ENCODE peak calls at places on chromosomes 11 and 22, in eight cellular contexts. N is germinal center; A is stimulated activated CD4-positive, alpha-beta T cell treated with anti-CD3 and anti-CD28 coated beads, Interleukin-1b, Interleukin-23, amount 100 ng/mL, for 48 hours; K is ELR; O is iPS-NIHi11; S is SK-N-DZ; D is stimulated activated CD8-positive, alpha-beta memory T cell treated with anti-CD3 and anti-CD28 coated beads, Interleukin-2, amount 100 ng/mL, for 1 hour; I is activated CD4-positive, alpha-beta T cell treated with anti-CD3 and anti-CD28 coated beads, Interleukin-2, amount 50 U/mL, for 1 hour. Q is an unnamed sample.

GRCh38 chr11:47106839-47107520 is 69.7 kb downstream of the ARFGAP2 start:
- DNase-seq in N (no peak), A (no peak), K (no peak), O (no peak), S (no peak), D (no peak), I (no peak), Q (no peak)

GRCh38 chr11:22192642-22193347 is at the start of gene ANO5:
- DNase-seq in N (peak; percentile 2), A (no peak), K (no peak), O (peak; percentile 79), S (peak; percentile 82), D (no peak), I (no peak), Q (no peak)

GRCh38 chr11:118607401-118608267 is at the start of gene PHLDB1:
- DNase-seq in N (peak; percentile 49), A (peak; percentile 32), K (peak; percentile 79), O (peak; percentile 57), S (peak; percentile 29), D (no peak), I (peak; percentile 47), Q (peak; percentile 52)

GRCh38 chr11:72736452-72737069 is 15.6 kb downstream of the ARAP1 start:
- DNase-seq in N (peak; percentile 45), A (peak; percentile 73), K (peak; percentile 91), O (no peak), S (no peak), D (peak; percentile 43), I (peak; percentile 52), Q (peak; percentile 53)

GRCh38 chr11:83156150-83156995 is 558 bp upstream of the PCF11 start:
- DNase-seq in N (peak; percentile 98), A (peak; percentile 99), K (peak; percentile 100), O (peak; percentile 100), S (peak; percentile 100), D (peak; percentile 98), I (peak; percentile 97), Q (peak; percentile 97)

GRCh38 chr11:5753943-5754342 is at the start of gene OR52N4:
- DNase-seq in N (no peak), A (no peak), K (no peak), O (no peak), S (no peak), D (no peak), I (no peak), Q (no peak)

GRCh38 chr11:73228268-73229134 is 10.4 kb downstream of the P2RY2 start:
- DNase-seq in N (no peak), A (no peak), K (no peak), O (no peak), S (no peak), D (no peak), I (no peak), Q (no peak)

GRCh38 chr11:108122166-108122628 is 830 bp downstream of the ACAT1 start:
- DNase-seq in N (no peak), A (no peak), K (peak; percentile 41), O (no peak), S (no peak), D (no peak), I (no peak), Q (no peak)

GRCh38 chr11:111730871-111731591 is 35.2 kb downstream of the PPP2R1B start:
- DNase-seq in N (no peak), A (no peak), K (no peak), O (no peak), S (no peak), D (no peak), I (no peak), Q (no peak)

GRCh38 chr11:80462211-80462610 is 1021.4 kb upstream of the TENM4 start:
- DNase-seq in N (no peak), A (no peak), K (peak; percentile 3), O (no peak), S (no peak), D (no peak), I (no peak), Q (no peak)

GRCh38 chr22:48717883-48718817 is 1109.5 kb downstream of the BRD1 start:
- DNase-seq in N (no peak), A (no peak), K (no peak), O (no peak), S (no peak), D (no peak), I (no peak), Q (no peak)

GRCh38 chr11:59551651-59552521 is 40.5 kb downstream of the OR4D9 start:
- DNase-seq in N (no peak), A (no peak), K (peak; percentile 89), O (no peak), S (peak; percentile 59), D (no peak), I (no peak), Q (no peak)

GRCh38 chr11:86442827-86443226 is 68.1 kb downstream of the CCDC81 start:
- DNase-seq in N (no peak), A (no peak), K (no peak), O (no peak), S (no peak), D (no peak), I (no peak), Q (no peak)

GRCh38 chr11:34302046-34302921 is 55.5 kb downstream of the ABTB2 start:
- DNase-seq in N (no peak), A (no peak), K (peak; percentile 97), O (no peak), S (no peak), D (no peak), I (no peak), Q (no peak)

GRCh38 chr22:42942351-42942750 is 72.6 kb downstream of the PACSIN2 start:
- DNase-seq in N (no peak), A (no peak), K (no peak), O (no peak), S (no peak), D (no peak), I (no peak), Q (no peak)

GRCh38 chr22:25563757-25564319 is 637 bp upstream of the GRK3 start:
- DNase-seq in N (no peak), A (peak; percentile 3), K (peak; percentile 17), O (no peak), S (peak; percentile 51), D (no peak), I (no peak), Q (peak; percentile 3)

GRCh38 chr11:112498701-112499100 is 238.0 kb upstream of the PLET1 start:
- DNase-seq in N (no peak), A (no peak), K (peak; percentile 57), O (no peak), S (no peak), D (no peak), I (no peak), Q (no peak)

GRCh38 chr11:75262436-75262835 is 21.9 kb downstream of the TPBGL start:
- DNase-seq in N (no peak), A (no peak), K (no peak), O (no peak), S (no peak), D (no peak), I (no peak), Q (no peak)

GRCh38 chr11:73158356-73159051 is 16.4 kb upstream of the FCHSD2 start:
- DNase-seq in N (no peak), A (no peak), K (peak; percentile 51), O (no peak), S (no peak), D (no peak), I (no peak), Q (no peak)

GRCh38 chr11:74418509-74418895 is 20.3 kb upstream of the PGM2L1 start:
- DNase-seq in N (no peak), A (no peak), K (peak; percentile 79), O (no peak), S (no peak), D (no peak), I (no peak), Q (no peak)

GRCh38 chr11:84291996-84292395 is 1005.8 kb upstream of the CCDC90B start:
- DNase-seq in N (no peak), A (no peak), K (no peak), O (no peak), S (no peak), D (no peak), I (no peak), Q (no peak)

GRCh38 chr11:110582728-110583432 is 129.4 kb downstream of the ARHGAP20 start:
- DNase-seq in N (no peak), A (no peak), K (no peak), O (no peak), S (no peak), D (no peak), I (no peak), Q (no peak)

GRCh38 chr11:61838501-61838900 is 10.4 kb downstream of the FADS2 start:
- DNase-seq in N (no peak), A (no peak), K (no peak), O (no peak), S (no peak), D (no peak), I (no peak), Q (no peak)

Q was measured in activated naive CD4-positive, alpha-beta T cell treated with Interleukin-2 at 50 U/mL for 16 hours.